ENCODE peak calls at places on chromosomes 16 and 17, in seven cellular contexts. H, V, S, K, T, U and A are unnamed samples.

GRCh38 chr17:17128476-17129075 is 77.6 kb downstream of the PLD6 start:
- DNase-seq in V (no peak), K (no peak), U (no peak), H (no peak), S (no peak), T (no peak), A (no peak)

GRCh38 chr16:56278196-56278855 is 87.0 kb downstream of the GNAO1 start:
- DNase-seq in S (no peak), V (no peak), T (no peak), K (no peak), U (no peak), H (no peak), A (no peak)

GRCh38 chr17:62653002-62653830 is 25.7 kb downstream of the MRC2 start:
- DNase-seq in V (peak), K (peak), T (no peak), S (peak), H (peak), U (peak), A (no peak)

GRCh38 chr17:48441862-48442261 is 11.8 kb upstream of the SKAP1 start:
- DNase-seq in H (no peak), V (no peak), U (no peak), T (no peak), S (no peak), K (no peak), A (no peak)

GRCh38 chr16:23509763-23510153 is 536 bp downstream of the GGA2 start:
- DNase-seq in K (peak), S (peak), T (no peak), V (peak), U (peak), H (peak), A (no peak)

GRCh38 chr17:61411944-61412859 is 12.6 kb downstream of the TBX2 start:
- DNase-seq in U (peak), T (peak), H (peak), K (peak), S (peak), V (peak), A (peak)

GRCh38 chr17:76077582-76078110 is 1.3 kb upstream of the ZACN start:
- DNase-seq in V (peak), T (no peak), K (no peak), S (no peak), H (no peak), U (no peak), A (no peak)

GRCh38 chr17:72416905-72417304 is 296.1 kb downstream of the SOX9 start:
- DNase-seq in S (no peak), V (no peak), U (no peak), T (no peak), H (no peak), K (no peak), A (peak)

GRCh38 chr17:68133370-68134045 is 98.0 kb downstream of the KPNA2 start:
- DNase-seq in T (no peak), H (no peak), U (no peak), V (peak), K (no peak), S (no peak), A (no peak)

GRCh38 chr16:19502395-19503131 is 19.3 kb downstream of the GDE1 start:
- DNase-seq in K (no peak), U (peak), S (peak), V (peak), T (peak), H (peak), A (peak)

DNA sequence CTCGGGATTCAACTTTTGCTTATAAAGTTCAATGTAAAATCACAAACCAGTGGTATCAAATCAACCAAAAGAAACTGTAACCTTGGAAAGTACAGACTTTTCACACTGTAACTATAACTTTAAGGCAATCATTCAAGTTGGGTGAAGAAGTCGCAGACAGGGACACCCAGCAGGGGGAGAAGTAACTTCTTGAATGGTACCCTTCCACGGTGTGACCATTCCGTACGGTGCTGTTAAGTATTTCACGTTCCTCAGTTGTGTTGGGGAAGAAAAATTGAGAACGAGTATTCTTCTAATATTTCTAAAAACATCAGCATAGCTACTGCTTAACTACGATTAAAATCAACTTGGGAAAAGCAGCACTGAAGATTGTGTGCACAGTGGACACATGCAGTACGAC is 55.8 kb downstream of the MYH10 start:
- DNase-seq in S (peak), H (no peak), T (no peak), V (no peak), U (no peak), K (no peak), A (no peak)
- TF ChIP-seq CTCF in S (peak), H (no peak), T (no peak), V (no peak), U (no peak), K (peak), A (no peak)

DNA sequence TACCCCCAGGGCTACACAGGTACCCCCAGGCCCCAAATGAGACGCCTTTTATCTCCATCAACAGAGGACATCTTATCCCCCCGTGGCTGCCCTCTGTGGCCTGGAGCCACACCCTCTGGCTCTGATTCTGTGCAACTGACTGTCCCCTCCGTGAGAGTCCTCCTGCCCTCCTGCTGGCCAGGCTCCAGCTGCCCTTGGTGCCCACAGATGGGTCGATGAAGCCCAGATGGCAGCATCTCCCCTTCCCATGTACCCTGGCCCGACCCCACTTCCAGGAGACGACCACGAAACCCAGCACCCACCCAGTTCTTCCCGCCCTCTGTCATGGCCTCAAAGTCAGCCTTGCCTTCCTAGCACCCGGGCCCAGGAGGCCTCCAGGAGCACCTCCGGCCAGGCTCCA is 9.6 kb upstream of the KRTAP17-1 start:
- DNase-seq in T (no peak), K (no peak), S (no peak), H (no peak), U (no peak), V (no peak), A (no peak)
- TF ChIP-seq CTCF in T (no peak), K (no peak), S (no peak), H (no peak), U (no peak), V (no peak), A (no peak)

GRCh38 chr17:40975516-40975915 is 8.6 kb downstream of the KRT40 start:
- DNase-seq in K (no peak), H (no peak), S (no peak), T (no peak), U (no peak), V (no peak), A (no peak)

GRCh38 chr17:40980117-40980516 is 4.0 kb downstream of the KRT40 start:
- DNase-seq in K (no peak), T (no peak), V (no peak), H (no peak), U (no peak), S (no peak), A (no peak)

GRCh38 chr17:40978752-40979151 is 5.4 kb downstream of the KRT40 start:
- DNase-seq in S (no peak), H (no peak), V (peak), T (no peak), U (no peak), K (no peak), A (no peak)

DNA sequence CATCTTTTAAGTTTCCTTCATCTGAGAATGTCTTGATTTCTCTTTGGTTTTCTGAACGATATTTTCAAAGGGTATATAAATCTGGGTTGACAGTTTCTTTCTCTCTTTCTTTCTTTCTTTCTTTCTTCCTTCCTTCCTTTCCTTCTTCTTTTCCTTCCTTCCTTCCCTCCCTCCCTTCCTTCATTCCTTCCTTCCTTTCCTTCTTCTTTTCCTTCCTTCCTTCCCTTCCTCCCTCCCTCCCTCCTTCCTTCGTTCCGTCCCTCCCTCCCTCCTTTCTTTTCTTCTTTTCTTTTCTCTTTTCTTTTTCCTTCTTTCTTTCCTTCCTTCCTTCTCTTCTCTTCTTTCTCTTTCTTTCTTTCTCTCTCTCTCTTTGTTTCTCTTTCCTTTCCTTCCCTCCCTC is 7.6 kb upstream of the KRT39 start:
- DNase-seq in U (no peak), T (no peak), V (no peak), S (no peak), H (no peak), K (no peak), A (no peak)
- TF ChIP-seq CTCF in U (no peak), T (no peak), V (no peak), S (no peak), H (no peak), K (no peak), A (no peak)

DNA sequence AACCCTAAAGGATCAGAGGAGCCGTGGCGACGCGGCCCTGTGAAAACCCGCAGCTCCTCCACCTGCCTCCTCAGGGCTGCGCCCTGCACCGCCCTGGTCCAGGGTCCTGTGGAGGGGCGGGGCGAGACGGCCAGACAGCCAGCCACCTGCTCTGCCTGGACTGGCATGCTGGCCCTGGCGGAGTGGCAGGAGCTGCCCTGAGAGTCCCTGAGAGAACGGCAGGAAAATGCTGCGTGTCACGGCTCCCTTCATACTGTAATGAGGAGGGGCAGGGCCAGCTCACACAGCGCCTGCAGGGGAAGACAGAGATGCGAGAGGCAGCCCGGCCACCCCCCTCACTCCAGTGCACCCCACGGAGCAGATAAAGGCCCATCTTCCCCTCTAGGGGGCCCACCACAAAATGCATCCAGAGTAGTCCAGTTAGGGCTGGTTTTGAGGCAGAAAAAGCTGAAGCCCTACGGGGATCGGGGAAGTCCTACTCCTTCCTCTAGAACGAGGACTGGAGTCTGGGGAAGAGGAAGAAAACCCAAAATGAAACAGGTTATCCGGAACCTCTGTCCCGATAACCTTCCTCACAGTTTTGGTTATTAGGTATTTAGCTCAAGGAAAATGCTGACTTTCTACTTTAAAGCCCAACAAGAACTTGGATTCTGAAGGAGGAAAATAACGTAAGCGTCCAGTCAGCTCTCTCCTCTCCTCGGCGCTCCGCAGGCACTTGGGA is 97.6 kb upstream of the DNAH17 start:
- DNase-seq in V (peak), H (no peak), K (no peak), S (no peak), U (no peak), T (no peak), A (no peak)
- TF ChIP-seq CTCF in V (no peak), H (no peak), K (no peak), S (no peak), U (no peak), T (no peak), A (no peak)

DNA sequence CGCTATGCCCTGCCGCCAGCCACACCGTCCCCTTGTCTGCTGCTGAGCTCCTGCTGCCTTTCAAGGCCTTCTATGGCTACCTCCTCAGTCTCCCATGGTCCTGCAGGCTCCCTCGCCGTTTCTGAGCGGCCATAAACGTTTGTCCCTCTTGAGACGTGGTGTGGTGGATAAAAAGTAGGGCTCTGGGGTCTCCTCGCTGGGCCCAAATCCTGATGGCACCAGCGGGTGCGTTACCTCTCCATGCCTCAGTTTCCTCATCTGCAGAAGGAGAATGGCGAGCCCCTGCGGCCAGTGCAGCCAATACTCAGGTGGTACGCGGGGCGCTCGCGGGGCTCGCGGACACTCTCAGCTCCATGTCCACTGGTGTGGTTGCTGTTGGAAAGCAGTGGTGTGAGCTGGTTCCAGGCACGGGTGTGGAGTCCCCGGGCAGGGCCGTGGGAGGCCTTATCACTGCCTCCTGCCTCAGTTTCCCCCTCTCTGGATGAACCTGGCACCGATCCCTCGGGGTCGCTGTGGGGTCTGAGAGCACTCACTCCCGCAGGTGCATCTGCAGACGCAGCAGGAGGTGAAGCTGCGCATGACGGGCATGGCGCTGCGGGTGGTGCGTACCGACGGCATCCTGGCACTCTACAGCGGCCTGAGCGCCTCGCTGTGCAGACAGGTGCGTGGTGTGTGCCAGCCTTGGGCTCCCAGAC is 2.5 kb downstream of the SLC25A10 start:
- DNase-seq in S (no peak), U (no peak), T (no peak), K (no peak), V (no peak), H (no peak), A (no peak)
- TF ChIP-seq CTCF in S (no peak), U (no peak), T (no peak), K (no peak), V (no peak), H (no peak), A (no peak)